ENCODE peak calls at places on chromosome 10, in five cellular contexts. X, D, C, L and M are unnamed samples.

GRCh38 chr10:29238531-29239080 is 50.3 kb upstream of the LYZL1 start:
- DNase-seq in X (no peak), D (no peak), C (no peak), L (no peak), M (no peak)

GRCh38 chr10:79355420-79356010 is 8.2 kb downstream of the PPIF start:
- DNase-seq in X (no peak), D (no peak), C (no peak), L (no peak), M (no peak)

GRCh38 chr10:665579-666091 is 23.8 kb downstream of the DIP2C start:
- DNase-seq in X (no peak), D (no peak), C (no peak), L (no peak), M (no peak)

GRCh38 chr10:87546221-87546620 is 41.5 kb downstream of the MINPP1 start:
- DNase-seq in X (peak), D (no peak), C (peak), L (no peak), M (peak)

GRCh38 chr10:133544506-133544905 is 17.3 kb downstream of the CYP2E1 start:
- DNase-seq in X (no peak), D (no peak), C (no peak), L (no peak), M (no peak)

GRCh38 chr10:3538850-3539531 is 246.0 kb downstream of the KLF6 start:
- DNase-seq in X (peak), D (no peak), C (peak), L (peak), M (peak)

GRCh38 chr10:10128387-10128786 is 889.3 kb upstream of the CELF2 start:
- DNase-seq in X (no peak), D (no peak), C (no peak), L (peak), M (no peak)

GRCh38 chr10:5945561-5946418 is 31.6 kb downstream of the IL15RA start:
- DNase-seq in X (peak), D (no peak), C (peak), L (peak), M (no peak)

GRCh38 chr10:72083234-72084093 is 4.9 kb downstream of the SPOCK2 start:
- DNase-seq in X (no peak), D (no peak), C (no peak), L (no peak), M (no peak)

GRCh38 chr10:70513848-70514309 is 35.3 kb downstream of the PALD1 start:
- DNase-seq in X (no peak), D (peak), C (no peak), L (no peak), M (peak)

GRCh38 chr10:75099952-75100763 is 11.3 kb upstream of the SAMD8 start:
- DNase-seq in X (peak), D (peak), C (peak), L (peak), M (peak)

GRCh38 chr10:62647375-62648092 is 157.0 kb upstream of the ADO start:
- DNase-seq in X (no peak), D (no peak), C (no peak), L (no peak), M (peak)

GRCh38 chr10:93074597-93075368 is 1.1 kb downstream of the CYP26A1 start:
- DNase-seq in X (no peak), D (no peak), C (no peak), L (no peak), M (peak)

GRCh38 chr10:62795093-62795492 is 9.4 kb upstream of the ADO start:
- DNase-seq in X (no peak), D (no peak), C (no peak), L (no peak), M (no peak)

GRCh38 chr10:68110027-68110426 is 739 bp downstream of the MYPN start:
- DNase-seq in X (no peak), D (no peak), C (no peak), L (no peak), M (no peak)

GRCh38 chr10:100895896-100896295 is 16.9 kb upstream of the SLF2 start:
- DNase-seq in X (no peak), D (no peak), C (no peak), L (no peak), M (no peak)

GRCh38 chr10:70174058-70174741 is 3.9 kb upstream of the SAR1A start:
- DNase-seq in X (peak), D (peak), C (peak), L (peak), M (peak)

GRCh38 chr10:96666738-96667137 is 53.6 kb downstream of the PIK3AP1 start:
- DNase-seq in X (no peak), D (peak), C (no peak), L (no peak), M (no peak)

GRCh38 chr10:78959901-78960300 is 108.9 kb upstream of the ZMIZ1 start:
- DNase-seq in X (no peak), D (no peak), C (no peak), L (peak), M (no peak)

GRCh38 chr10:130354976-130355795 is 219.0 kb downstream of the GLRX3 start:
- DNase-seq in X (no peak), D (no peak), C (no peak), L (no peak), M (no peak)

GRCh38 chr10:29703276-29703675 is 68.5 kb upstream of the SVIL start:
- DNase-seq in X (no peak), D (no peak), C (no peak), L (peak), M (no peak)

GRCh38 chr10:78806805-78807221 is 262.0 kb upstream of the ZMIZ1 start:
- DNase-seq in X (peak), D (no peak), C (no peak), L (peak), M (no peak)

GRCh38 chr10:27646194-27646593 is 99.4 kb downstream of the MKX start:
- DNase-seq in X (no peak), D (no peak), C (no peak), L (peak), M (no peak)

GRCh38 chr10:70130878-70131559 is 1.6 kb downstream of the AIFM2 start:
- DNase-seq in X (peak), D (no peak), C (peak), L (peak), M (no peak)

GRCh38 chr10:100728928-100729876 is 16.2 kb upstream of the PAX2 start:
- DNase-seq in X (peak), D (peak), C (no peak), L (peak), M (peak)

GRCh38 chr10:36421999-36422398 is 703.4 kb upstream of the ANKRD30A start:
- DNase-seq in X (no peak), D (no peak), C (no peak), L (no peak), M (no peak)

DNA sequence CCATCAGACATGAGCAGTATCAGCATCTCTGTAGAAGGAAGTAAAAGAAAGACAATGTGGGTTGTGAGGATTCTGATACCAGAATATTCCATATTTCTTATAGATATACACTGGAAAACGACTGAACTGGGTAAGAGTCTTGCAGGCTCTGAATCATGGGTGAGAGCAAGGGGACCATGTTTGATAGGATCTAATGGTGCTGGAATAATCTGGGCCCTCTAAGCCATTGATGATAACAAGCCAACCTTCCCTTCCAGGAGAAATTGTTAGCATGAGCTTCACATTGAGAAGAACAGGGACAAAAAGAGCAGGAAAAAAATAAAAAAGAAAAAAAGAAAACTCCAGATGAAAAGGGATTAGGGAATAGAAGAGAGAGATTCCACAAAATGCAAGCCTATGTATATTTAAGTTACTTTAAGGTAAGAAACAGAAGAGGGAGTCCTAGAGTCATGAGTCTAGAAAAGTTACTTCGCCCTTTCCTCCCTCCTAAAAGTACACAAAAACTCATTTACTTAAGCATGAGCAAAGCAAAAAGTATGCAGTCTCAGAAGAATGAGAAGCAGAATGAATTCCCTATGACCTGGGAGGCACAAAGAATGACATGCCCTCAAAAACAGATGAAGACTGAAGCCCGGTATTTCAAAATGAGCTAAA is 181.9 kb downstream of the TMEM26 start:
- DNase-seq in X (peak), D (no peak), C (no peak), L (peak), M (no peak)
- TF ChIP-seq CTCF in X (peak), D (no peak), C (peak), L (peak), M (no peak)

DNA sequence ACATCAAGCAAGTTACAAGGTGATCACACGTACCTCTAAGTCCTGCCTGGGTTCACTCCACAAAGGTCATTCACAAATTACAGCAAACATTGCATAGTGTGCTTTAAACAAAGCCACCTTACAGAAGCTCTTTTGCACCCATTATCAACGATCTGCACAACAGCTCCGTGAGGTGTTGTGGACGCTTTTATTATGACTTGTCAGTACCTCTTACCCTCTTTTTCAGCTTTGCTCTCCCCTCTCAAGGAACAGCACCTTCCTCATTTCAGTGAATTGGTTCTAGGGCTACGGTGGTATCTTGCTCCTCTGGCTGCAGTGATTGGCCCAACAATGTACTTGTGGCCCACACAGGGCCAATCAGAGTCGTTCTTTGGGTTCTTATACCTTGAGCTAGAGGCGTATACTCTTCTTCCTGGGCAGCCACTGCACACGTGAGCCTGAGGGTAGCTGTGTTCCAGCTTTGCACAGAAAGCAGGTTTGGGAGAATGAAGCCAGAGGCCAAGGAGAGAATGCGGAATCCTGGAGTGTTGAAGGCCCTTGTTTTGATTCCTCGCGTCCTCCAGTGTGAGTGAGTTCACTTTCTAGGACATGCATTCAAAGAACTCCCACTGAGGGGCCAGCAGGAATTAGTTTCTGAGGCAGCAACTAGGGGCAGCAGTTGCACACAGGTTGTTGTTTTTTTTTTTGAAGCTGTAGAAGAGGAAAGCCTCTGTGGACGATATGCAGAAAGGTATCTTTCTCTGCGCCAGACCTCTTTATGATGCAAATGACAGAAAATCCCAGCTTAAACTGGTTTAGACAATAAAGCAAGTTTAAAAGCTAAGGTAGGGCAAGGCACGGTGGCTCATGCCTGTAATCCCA is 49.8 kb upstream of the PDZD8 start:
- DNase-seq in X (no peak), D (no peak), C (no peak), L (no peak), M (no peak)
- TF ChIP-seq CTCF in X (no peak), D (no peak), C (no peak), L (no peak), M (no peak)

DNA sequence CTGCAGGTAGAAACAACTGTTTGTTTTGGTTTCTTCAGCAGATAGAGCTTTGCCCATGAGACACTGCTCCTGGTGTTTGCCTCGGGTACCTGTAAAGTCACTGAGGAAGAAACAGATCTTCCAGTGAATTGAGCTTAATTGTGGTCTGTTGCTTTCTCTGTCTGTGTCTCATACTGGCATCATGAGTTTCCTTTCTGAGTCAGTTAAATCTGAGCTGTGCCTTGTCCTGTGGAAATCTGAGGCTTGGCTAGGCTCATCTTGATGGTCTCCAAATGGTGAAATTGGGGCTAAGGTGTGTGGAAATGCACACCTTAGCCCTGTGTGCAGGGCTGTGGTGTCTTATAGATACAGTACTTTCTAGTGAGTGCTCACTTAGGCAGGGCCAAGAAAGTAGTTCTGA is 67.4 kb downstream of the GBF1 start:
- DNase-seq in X (peak), D (no peak), C (no peak), L (peak), M (no peak)
- TF ChIP-seq CTCF in X (no peak), D (no peak), C (no peak), L (no peak), M (no peak)

GRCh38 chr10:104197364-104197763 is 34.8 kb downstream of the CFAP43 start:
- DNase-seq in X (peak), D (no peak), C (no peak), L (no peak), M (no peak)
- TF ChIP-seq CTCF in X (peak), D (no peak), C (no peak), L (no peak), M (no peak)

DNA sequence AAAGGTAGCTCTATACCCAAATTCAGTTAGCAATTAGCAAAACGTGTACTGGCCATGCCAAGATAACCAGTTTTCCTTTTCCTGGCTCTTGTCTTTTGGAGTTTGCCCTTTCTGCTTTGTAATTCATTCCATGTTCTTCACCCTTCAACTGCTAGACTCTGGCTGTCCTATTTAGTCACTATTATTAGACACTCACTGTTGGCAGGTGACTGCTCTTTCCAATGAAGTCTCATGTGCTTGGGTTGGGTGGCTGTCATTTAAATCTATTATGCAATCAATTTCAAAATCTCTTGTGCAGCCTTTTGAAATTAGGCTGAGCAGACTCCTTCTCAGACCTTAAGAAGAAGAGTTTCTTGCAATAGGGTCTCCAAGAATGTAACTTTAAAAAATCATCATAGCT is 266.5 kb downstream of the GPR158 start:
- DNase-seq in X (no peak), D (no peak), C (no peak), L (no peak), M (no peak)
- TF ChIP-seq CTCF in X (no peak), D (no peak), C (no peak), L (no peak), M (no peak)